ENCODE peak calls at places on chromosome 9, in six cellular contexts. L, Y, U, D, S and O are unnamed samples.

GRCh38 chr9:124110307-124110915 is 98.8 kb downstream of the LHX2 start:
- DNase-seq in L (peak; percentile 73), Y (peak; percentile 73), U (peak; percentile 64), D (peak; percentile 53), S (no peak), O (peak; percentile 37)

GRCh38 chr9:73183917-73184861 is 32.5 kb downstream of the ANXA1 start:
- DNase-seq in L (peak; percentile 52), Y (no peak), U (no peak), D (no peak), S (no peak), O (peak; percentile 68)

GRCh38 chr9:92097997-92098482 is 17.2 kb downstream of the SPTLC1 start:
- DNase-seq in L (peak; percentile 89), Y (no peak), U (peak; percentile 62), D (peak; percentile 93), S (peak; percentile 32), O (peak; percentile 89)

GRCh38 chr9:131915181-131915580 is 164.5 kb downstream of the MED27 start:
- DNase-seq in L (no peak), Y (no peak), U (peak; percentile 10), D (no peak), S (no peak), O (peak; percentile 3)

GRCh38 chr9:117094493-117094892 is 320.4 kb downstream of the ASTN2 start:
- DNase-seq in L (no peak), Y (no peak), U (no peak), D (no peak), S (no peak), O (no peak)

GRCh38 chr9:113522419-113522818 is 58.9 kb downstream of the RGS3 start:
- DNase-seq in L (no peak), Y (no peak), U (no peak), D (no peak), S (no peak), O (no peak)

GRCh38 chr9:8329561-8330283 is 530.1 kb upstream of the DMAC1 start:
- DNase-seq in L (no peak), Y (no peak), U (no peak), D (peak; percentile 23), S (no peak), O (no peak)

GRCh38 chr9:75087824-75088645 is at the start of the genes NMRK1 and OSTF1:
- DNase-seq in L (peak; percentile 93), Y (peak; percentile 86), U (peak; percentile 93), D (peak; percentile 97), S (peak; percentile 82), O (peak; percentile 84)

GRCh38 chr9:82410306-82410705 is 421.7 kb downstream of the SPATA31D1 start:
- DNase-seq in L (no peak), Y (no peak), U (no peak), D (no peak), S (no peak), O (peak; percentile 76)

GRCh38 chr9:128912270-128912853 is 8.4 kb upstream of the PHYHD1 start:
- DNase-seq in L (no peak), Y (no peak), U (peak; percentile 76), D (no peak), S (no peak), O (peak; percentile 98)

GRCh38 chr9:137222190-137223077 is at the start of gene RNF208:
- DNase-seq in L (no peak), Y (peak; percentile 86), U (no peak), D (no peak), S (no peak), O (no peak)

GRCh38 chr9:34688329-34689161 is 2.5 kb downstream of the CCL19 start:
- DNase-seq in L (no peak), Y (no peak), U (no peak), D (no peak), S (no peak), O (no peak)

GRCh38 chr9:77805810-77806209 is 157.7 kb upstream of the GNA14 start:
- DNase-seq in L (no peak), Y (no peak), U (no peak), D (no peak), S (no peak), O (no peak)

GRCh38 chr9:70480405-70480980 is 66.0 kb upstream of the KLF9 start:
- DNase-seq in L (peak; percentile 75), Y (no peak), U (peak; percentile 92), D (peak; percentile 87), S (no peak), O (peak; percentile 84)

GRCh38 chr9:15231788-15232635 is 75.0 kb downstream of the TTC39B start:
- DNase-seq in L (peak; percentile 11), Y (no peak), U (no peak), D (no peak), S (no peak), O (peak; percentile 36)

GRCh38 chr9:3261484-3261883 is 264.3 kb downstream of the RFX3 start:
- DNase-seq in L (no peak), Y (no peak), U (peak; percentile 32), D (no peak), S (no peak), O (no peak)

GRCh38 chr9:136977223-136978072 is at the start of gene PTGDS:
- DNase-seq in L (no peak), Y (no peak), U (no peak), D (no peak), S (no peak), O (no peak)

GRCh38 chr9:135669616-135670285 is 6.6 kb downstream of the LCN9 start:
- DNase-seq in L (no peak), Y (no peak), U (no peak), D (no peak), S (no peak), O (no peak)